ENCODE peak calls at places on chromosome 14, in eight cellular contexts. One of them, this sample, is unnamed.

GRCh38 chr14:101072945-101073597 is 169.5 kb upstream of the RTL1 start:
- DNase-seq in A549: peak
- DNase-seq in cardiac muscle cell: peak
- DNase-seq in neural progenitor cell: peak
- DNase-seq in lung: peak
- DNase-seq in body of pancreas: peak
- DNase-seq in breast epithelium: peak
- DNase-seq in left ventricle myocardium inferior: no peak
- DNase-seq in this sample: peak

GRCh38 chr14:90574640-90575131 is 177.9 kb downstream of the CALM1 start:
- DNase-seq in neural progenitor cell: no peak
- DNase-seq in A549: no peak
- DNase-seq in body of pancreas: no peak
- DNase-seq in lung: no peak
- DNase-seq in left ventricle myocardium inferior: peak
- DNase-seq in cardiac muscle cell: peak
- DNase-seq in breast epithelium: no peak
- DNase-seq in this sample: no peak

GRCh38 chr14:75905505-75905904 is 76.3 kb downstream of the TGFB3 start:
- DNase-seq in body of pancreas: peak
- DNase-seq in neural progenitor cell: no peak
- DNase-seq in lung: peak
- DNase-seq in breast epithelium: no peak
- DNase-seq in cardiac muscle cell: peak
- DNase-seq in A549: no peak
- DNase-seq in left ventricle myocardium inferior: peak
- DNase-seq in this sample: no peak

GRCh38 chr14:93029911-93030555 is 85.7 kb downstream of the ITPK1 start:
- DNase-seq in lung: no peak
- DNase-seq in A549: no peak
- DNase-seq in breast epithelium: no peak
- DNase-seq in body of pancreas: no peak
- DNase-seq in neural progenitor cell: no peak
- DNase-seq in cardiac muscle cell: no peak
- DNase-seq in left ventricle myocardium inferior: no peak
- DNase-seq in this sample: no peak

GRCh38 chr14:90088160-90088559 is 26.4 kb downstream of the KCNK13 start:
- DNase-seq in cardiac muscle cell: no peak
- DNase-seq in left ventricle myocardium inferior: no peak
- DNase-seq in body of pancreas: no peak
- DNase-seq in A549: no peak
- DNase-seq in neural progenitor cell: no peak
- DNase-seq in lung: no peak
- DNase-seq in breast epithelium: no peak
- DNase-seq in this sample: no peak

GRCh38 chr14:25050494-25051170 is 685 bp upstream of the STXBP6 start:
- DNase-seq in lung: no peak
- DNase-seq in breast epithelium: no peak
- DNase-seq in neural progenitor cell: peak
- DNase-seq in body of pancreas: peak
- DNase-seq in A549: no peak
- DNase-seq in cardiac muscle cell: peak
- DNase-seq in left ventricle myocardium inferior: no peak
- DNase-seq in this sample: no peak

GRCh38 chr14:103568952-103569351 is 6.2 kb downstream of the COA8 start:
- DNase-seq in lung: no peak
- DNase-seq in left ventricle myocardium inferior: no peak
- DNase-seq in neural progenitor cell: no peak
- DNase-seq in A549: no peak
- DNase-seq in body of pancreas: no peak
- DNase-seq in cardiac muscle cell: no peak
- DNase-seq in breast epithelium: no peak
- DNase-seq in this sample: no peak

GRCh38 chr14:20679907-20680306 is 4.5 kb upstream of the RNASE4 start:
- DNase-seq in body of pancreas: peak
- DNase-seq in A549: peak
- DNase-seq in lung: peak
- DNase-seq in cardiac muscle cell: peak
- DNase-seq in left ventricle myocardium inferior: no peak
- DNase-seq in neural progenitor cell: peak
- DNase-seq in breast epithelium: no peak
- DNase-seq in this sample: no peak

GRCh38 chr14:71246539-71246938 is 339.3 kb downstream of the PCNX1 start:
- DNase-seq in lung: no peak
- DNase-seq in left ventricle myocardium inferior: no peak
- DNase-seq in neural progenitor cell: no peak
- DNase-seq in body of pancreas: no peak
- DNase-seq in breast epithelium: no peak
- DNase-seq in cardiac muscle cell: no peak
- DNase-seq in A549: no peak
- DNase-seq in this sample: no peak

GRCh38 chr14:64835431-64835830 is 44.3 kb downstream of the SPTB start:
- DNase-seq in left ventricle myocardium inferior: no peak
- DNase-seq in body of pancreas: no peak
- DNase-seq in neural progenitor cell: no peak
- DNase-seq in breast epithelium: no peak
- DNase-seq in lung: no peak
- DNase-seq in A549: no peak
- DNase-seq in cardiac muscle cell: no peak
- DNase-seq in this sample: no peak

GRCh38 chr14:28773917-28774691 is 7.5 kb downstream of the FOXG1 start:
- DNase-seq in cardiac muscle cell: peak
- DNase-seq in breast epithelium: no peak
- DNase-seq in left ventricle myocardium inferior: no peak
- DNase-seq in body of pancreas: peak
- DNase-seq in lung: no peak
- DNase-seq in neural progenitor cell: peak
- DNase-seq in A549: no peak
- DNase-seq in this sample: no peak

GRCh38 chr14:102711207-102711606 is 66.0 kb upstream of the TRAF3 start:
- DNase-seq in left ventricle myocardium inferior: no peak
- DNase-seq in A549: no peak
- DNase-seq in neural progenitor cell: no peak
- DNase-seq in body of pancreas: no peak
- DNase-seq in breast epithelium: no peak
- DNase-seq in cardiac muscle cell: no peak
- DNase-seq in lung: no peak
- DNase-seq in this sample: no peak

GRCh38 chr14:98754343-98755025 is 517.5 kb downstream of the BCL11B start:
- DNase-seq in left ventricle myocardium inferior: no peak
- DNase-seq in neural progenitor cell: no peak
- DNase-seq in body of pancreas: no peak
- DNase-seq in A549: no peak
- DNase-seq in lung: peak
- DNase-seq in breast epithelium: no peak
- DNase-seq in cardiac muscle cell: no peak
- DNase-seq in this sample: no peak

GRCh38 chr14:49581961-49582210 is 4.3 kb downstream of the RPS29 start:
- DNase-seq in neural progenitor cell: no peak
- DNase-seq in A549: no peak
- DNase-seq in lung: no peak
- DNase-seq in cardiac muscle cell: no peak
- DNase-seq in left ventricle myocardium inferior: no peak
- DNase-seq in breast epithelium: no peak
- DNase-seq in body of pancreas: no peak
- DNase-seq in this sample: no peak
- TF ChIP-seq CTCF in neural progenitor cell: no peak
- TF ChIP-seq CTCF in A549: no peak
- TF ChIP-seq CTCF in lung: no peak
- TF ChIP-seq CTCF in cardiac muscle cell: no peak
- TF ChIP-seq CTCF in left ventricle myocardium inferior: no peak
- TF ChIP-seq CTCF in breast epithelium: no peak
- TF ChIP-seq CTCF in body of pancreas: no peak
- TF ChIP-seq CTCF in this sample: no peak

GRCh38 chr14:105487449-105487985 is 831 bp downstream of the CRIP1 start:
- DNase-seq in lung: no peak
- DNase-seq in body of pancreas: no peak
- DNase-seq in neural progenitor cell: peak
- DNase-seq in A549: no peak
- DNase-seq in left ventricle myocardium inferior: peak
- DNase-seq in breast epithelium: no peak
- DNase-seq in cardiac muscle cell: no peak
- DNase-seq in this sample: no peak
- H3K4me3 ChIP-seq in lung: peak
- H3K4me3 ChIP-seq in body of pancreas: no peak
- H3K4me3 ChIP-seq in neural progenitor cell: peak
- H3K4me3 ChIP-seq in A549: peak
- H3K4me3 ChIP-seq in left ventricle myocardium inferior: peak
- H3K4me3 ChIP-seq in breast epithelium: peak
- H3K4me3 ChIP-seq in cardiac muscle cell: peak
- H3K4me3 ChIP-seq in this sample: peak

GRCh38 chr14:99809376-99809775 is 16.2 kb downstream of the EML1 start:
- DNase-seq in breast epithelium: no peak
- DNase-seq in body of pancreas: peak
- DNase-seq in neural progenitor cell: no peak
- DNase-seq in lung: peak
- DNase-seq in cardiac muscle cell: peak
- DNase-seq in A549: no peak
- DNase-seq in left ventricle myocardium inferior: peak
- DNase-seq in this sample: peak
- H3K27ac ChIP-seq in breast epithelium: peak
- H3K27ac ChIP-seq in body of pancreas: peak
- H3K27ac ChIP-seq in neural progenitor cell: no peak
- H3K27ac ChIP-seq in lung: no peak
- H3K27ac ChIP-seq in cardiac muscle cell: no peak
- H3K27ac ChIP-seq in A549: no peak
- H3K27ac ChIP-seq in left ventricle myocardium inferior: peak
- H3K27ac ChIP-seq in this sample: no peak

DNA sequence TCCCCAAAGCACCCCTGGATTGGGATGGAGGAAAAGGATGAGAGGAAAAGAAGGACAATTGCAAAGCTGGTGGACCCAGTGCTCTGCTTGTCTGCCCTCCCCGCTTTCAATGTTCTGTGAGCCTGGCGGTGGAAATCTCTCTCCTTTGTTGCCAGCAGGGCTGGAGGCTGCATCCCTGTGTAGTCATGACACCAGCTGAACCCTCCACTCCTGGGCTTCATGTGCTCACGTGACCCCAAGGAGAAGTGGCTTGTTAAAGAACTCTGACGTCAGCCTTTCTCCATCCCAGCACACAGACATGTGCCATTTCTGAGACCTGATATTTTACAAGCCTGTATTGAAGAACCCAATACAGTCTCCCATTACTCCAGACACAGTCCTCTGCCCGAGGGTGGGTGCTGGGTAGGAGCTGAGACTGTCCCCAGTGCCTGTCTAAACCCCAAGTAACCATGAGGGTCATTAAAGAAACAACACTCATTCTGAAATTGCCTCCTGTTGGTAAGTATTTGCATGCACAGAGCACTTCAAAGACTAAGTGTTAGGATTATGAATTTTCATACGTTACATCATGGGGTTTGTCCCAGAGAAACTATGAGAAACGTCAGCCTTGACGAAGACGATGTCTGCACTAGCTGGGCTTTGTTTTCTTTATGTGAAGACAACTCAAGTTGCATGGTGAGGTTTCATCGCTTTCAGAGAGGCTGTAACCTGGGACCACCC is 21.7 kb downstream of the GALNT16 start:
- DNase-seq in left ventricle myocardium inferior: peak
- DNase-seq in breast epithelium: no peak
- DNase-seq in A549: no peak
- DNase-seq in body of pancreas: no peak
- DNase-seq in lung: no peak
- DNase-seq in neural progenitor cell: no peak
- DNase-seq in cardiac muscle cell: no peak
- DNase-seq in this sample: no peak
- TF ChIP-seq CTCF in left ventricle myocardium inferior: no peak
- TF ChIP-seq CTCF in breast epithelium: no peak
- TF ChIP-seq CTCF in A549: no peak
- TF ChIP-seq CTCF in body of pancreas: no peak
- TF ChIP-seq CTCF in lung: no peak
- TF ChIP-seq CTCF in neural progenitor cell: no peak
- TF ChIP-seq CTCF in cardiac muscle cell: no peak
- TF ChIP-seq CTCF in this sample: no peak

This sample was measured in thoracic aorta.